ENCODE peak calls at places on chromosomes 5 and 9, in ten cellular contexts. H is esophagus muscularis mucosa, M is K562, C is A549, D is SK-N-SH, P is transverse colon, Z is HepG2, S is suprapubic skin, A is GM12878, Y is sigmoid colon. W is an unnamed sample.

GRCh38 chr9:91658513-91659105 is 235.0 kb upstream of the NFIL3 start:
- DNase-seq in H (peak; percentile 74), M (no peak), C (no peak), D (no peak), P (no peak), Z (no peak), S (no peak), A (no peak), Y (no peak), W (no peak)

GRCh38 chr9:98064623-98065392 is 8.3 kb downstream of the NANS start:
- DNase-seq in H (no peak), M (peak; percentile 2), C (no peak), D (no peak), P (no peak), Z (no peak), S (no peak), A (no peak), Y (no peak), W (no peak)

GRCh38 chr5:119328753-119329602 is 26.8 kb upstream of the TNFAIP8 start:
- DNase-seq in H (no peak), M (no peak), C (no peak), D (no peak), P (peak; percentile 35), Z (no peak), S (no peak), A (no peak), Y (no peak), W (no peak)

GRCh38 chr5:73789851-73790281 is 163.9 kb downstream of the ARHGEF28 start:
- DNase-seq in H (peak; percentile 74), M (no peak), C (no peak), D (no peak), P (no peak), Z (no peak), S (no peak), A (peak; percentile 31), Y (no peak), W (no peak)

GRCh38 chr5:172816887-172817418 is 17.1 kb upstream of the ERGIC1 start:
- DNase-seq in H (no peak), M (peak; percentile 63), C (peak; percentile 58), D (no peak), P (no peak), Z (no peak), S (no peak), A (no peak), Y (no peak), W (no peak)

GRCh38 chr9:33817327-33818166 is 587 bp downstream of the UBE2R2 start:
- DNase-seq in H (no peak), M (peak; percentile 72), C (peak; percentile 85), D (peak; percentile 84), P (peak; percentile 53), Z (peak; percentile 64), S (peak; percentile 79), A (no peak), Y (peak; percentile 83), W (peak; percentile 49)

GRCh38 chr5:10030219-10030831 is 219.4 kb downstream of the ATPSCKMT start:
- DNase-seq in H (no peak), M (no peak), C (peak; percentile 20), D (no peak), P (peak; percentile 18), Z (peak; percentile 23), S (no peak), A (no peak), Y (no peak), W (no peak)

GRCh38 chr9:133103183-133103986 is 17.7 kb downstream of the RALGDS start:
- DNase-seq in H (no peak), M (peak; percentile 79), C (peak; percentile 53), D (peak; percentile 93), P (peak; percentile 77), Z (peak; percentile 34), S (peak; percentile 80), A (no peak), Y (peak; percentile 82), W (peak; percentile 78)

GRCh38 chr9:61668846-61669245 is 479.0 kb downstream of the SPATA31A7 start:
- DNase-seq in H (peak; percentile 85), M (no peak), C (no peak), D (no peak), P (no peak), Z (no peak), S (peak; percentile 30), A (no peak), Y (peak; percentile 36), W (no peak)
- H3K9me3 ChIP-seq in H (no peaks in the 10 kb centered on the region), M (no peaks in the 10 kb centered on the region), C (peaks cover 2% of the 10 kb centered on the region), D (no peaks in the 10 kb centered on the region), P (no peaks in the 10 kb centered on the region), Z (no peaks in the 10 kb centered on the region), S (peaks cover 18% of the 10 kb centered on the region), A (no peaks in the 10 kb centered on the region), Y (no peaks in the 10 kb centered on the region), W (peaks cover 27% of the 10 kb centered on the region)

DNA sequence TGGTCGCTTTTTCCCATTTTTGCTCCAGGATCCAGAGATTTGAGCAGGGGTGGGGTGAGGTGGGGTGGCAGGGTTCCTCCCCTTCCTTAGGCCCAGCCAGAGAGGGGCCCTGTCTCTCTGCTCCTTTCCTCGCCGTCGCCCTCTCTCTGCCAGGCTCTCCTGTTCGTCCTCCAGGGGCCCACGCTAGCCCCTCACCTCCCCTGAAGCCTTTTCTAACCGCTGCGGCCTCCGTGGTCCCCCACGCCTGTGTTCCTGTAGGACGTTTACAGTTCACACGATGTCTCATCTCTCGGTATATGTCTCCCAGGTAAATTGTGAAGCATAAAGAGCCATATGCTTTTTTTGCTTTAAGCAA is 49.9 kb upstream of the ZNF366 start:
- DNase-seq in H (no peak), M (no peak), C (no peak), D (no peak), P (no peak), Z (no peak), S (no peak), A (no peak), Y (no peak), W (no peak)
- H3K4me3 ChIP-seq in H (peak overlapping the region; percentile 57), M (no peak overlapping the region), C (peak overlapping the region; percentile 39), D (no peak overlapping the region), P (peak overlapping the region; percentile 51), Z (peak overlapping the region; percentile 30), S (peak overlapping the region; percentile 37), A (no peak overlapping the region), Y (peak overlapping the region; percentile 41), W (peak overlapping the region; percentile 47)

GRCh38 chr5:121737120-121737519 is 114.6 kb upstream of the FTMT start:
- DNase-seq in H (no peak), M (no peak), C (no peak), D (no peak), P (no peak), Z (no peak), S (no peak), A (no peak), Y (no peak), W (no peak)

GRCh38 chr5:121735618-121736017 is 116.1 kb upstream of the FTMT start:
- DNase-seq in H (no peak), M (no peak), C (no peak), D (no peak), P (no peak), Z (no peak), S (no peak), A (no peak), Y (no peak), W (no peak)

GRCh38 chr5:121725450-121725849 is 126.2 kb upstream of the FTMT start:
- DNase-seq in H (no peak), M (no peak), C (no peak), D (no peak), P (no peak), Z (no peak), S (no peak), A (no peak), Y (no peak), W (no peak)

DNA sequence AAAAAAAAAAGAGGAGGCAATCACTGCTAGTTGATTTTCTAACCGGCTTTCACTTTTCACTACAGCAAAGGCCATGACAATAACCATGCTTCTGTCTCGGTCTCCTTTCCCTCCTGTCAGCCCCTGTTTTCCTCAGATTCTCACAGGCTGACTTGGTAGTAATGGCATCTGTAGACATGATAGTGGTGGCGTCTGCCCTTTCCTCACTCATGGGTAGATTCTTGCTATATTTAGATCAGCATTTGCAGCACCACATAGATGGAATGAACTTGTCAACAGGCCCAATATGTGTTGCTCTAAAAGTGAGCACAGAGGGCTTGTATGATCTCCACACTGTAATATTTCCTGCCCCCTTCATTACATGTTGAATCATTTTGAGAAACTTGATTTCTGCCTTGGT is 120.3 kb upstream of the FTMT start:
- DNase-seq in H (no peak), M (no peak), C (no peak), D (no peak), P (no peak), Z (no peak), S (no peak), A (no peak), Y (no peak), W (no peak)
- TF ChIP-seq EP300 in H (no peak), M (no peak), C (no peak), D (no peak), P (no peak), Z (no peak), S (no peak), A (no peak), Y (no peak), W (no peak)

DNA sequence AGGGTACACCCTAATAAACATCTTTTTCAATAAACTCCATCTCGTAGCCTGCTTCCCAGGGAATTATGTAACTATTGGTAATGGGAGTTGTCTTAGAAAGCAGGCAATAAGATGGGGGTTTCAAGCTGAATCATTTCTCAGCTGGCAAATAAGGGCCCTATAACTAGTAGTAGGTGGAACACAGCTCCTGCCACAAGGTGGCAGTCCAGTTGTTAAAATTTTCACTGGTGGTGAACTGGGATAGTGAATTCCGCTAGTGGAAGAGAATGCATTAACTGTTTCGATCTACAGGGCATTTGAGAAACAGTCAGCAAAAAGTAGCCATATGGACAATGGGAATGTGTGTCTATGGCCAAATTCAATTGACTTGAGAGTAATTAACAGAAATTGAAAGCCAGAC is 27.7 kb downstream of the PCDHB15 start:
- DNase-seq in H (no peak), M (no peak), C (peak; percentile 7), D (no peak), P (no peak), Z (no peak), S (no peak), A (no peak), Y (no peak), W (no peak)
- H3K9me3 ChIP-seq in H (peaks cover 8% of the 10 kb centered on the region), M (no peaks in the 10 kb centered on the region), C (peaks cover 53% of the 10 kb centered on the region), D (no peaks in the 10 kb centered on the region), P (peaks cover 77% of the 10 kb centered on the region), Z (peaks cover 92% of the 10 kb centered on the region), S (peaks cover 75% of the 10 kb centered on the region), A (no peaks in the 10 kb centered on the region), Y (peaks cover 11% of the 10 kb centered on the region), W (peaks cover 98% of the 10 kb centered on the region)

GRCh38 chr9:96025995-96026572 is 150.6 kb downstream of the ERCC6L2 start:
- DNase-seq in H (no peak), M (peak; percentile 60), C (no peak), D (peak; percentile 60), P (no peak), Z (no peak), S (no peak), A (no peak), Y (no peak), W (no peak)

GRCh38 chr9:96031366-96031824 is 155.9 kb downstream of the ERCC6L2 start:
- DNase-seq in H (no peak), M (no peak), C (peak; percentile 82), D (peak; percentile 83), P (no peak), Z (no peak), S (no peak), A (no peak), Y (no peak), W (peak; percentile 86)

GRCh38 chr9:96026655-96027213 is 151.2 kb downstream of the ERCC6L2 start:
- DNase-seq in H (no peak), M (no peak), C (no peak), D (no peak), P (no peak), Z (no peak), S (no peak), A (no peak), Y (no peak), W (no peak)

GRCh38 chr9:96029722-96030515 is 154.4 kb downstream of the ERCC6L2 start:
- DNase-seq in H (no peak), M (no peak), C (peak; percentile 24), D (no peak), P (no peak), Z (no peak), S (no peak), A (no peak), Y (no peak), W (peak; percentile 59)

GRCh38 chr9:96027271-96028131 is 152.0 kb downstream of the ERCC6L2 start:
- DNase-seq in H (no peak), M (no peak), C (no peak), D (peak; percentile 41), P (no peak), Z (no peak), S (no peak), A (no peak), Y (no peak), W (no peak)
- H3K4me3 ChIP-seq in H (peak overlapping the region; percentile 58), M (no peak overlapping the region), C (no peak overlapping the region), D (no peak overlapping the region), P (peak overlapping the region; percentile 41), Z (no peak overlapping the region), S (peak overlapping the region; percentile 41), A (no peak overlapping the region), Y (peak overlapping the region; percentile 48), W (peak overlapping the region; percentile 46)

W was measured in stomach.